ENCODE peak calls at places on chromosome 22, in seven cellular contexts. W, X, Z, B, H, C and D are unnamed samples.

GRCh38 chr22:41320416-41321240 is 19.3 kb downstream of the ZC3H7B start:
- DNase-seq in W (no peak), X (no peak), Z (no peak), B (no peak), H (no peak), C (no peak), D (no peak)

GRCh38 chr22:39534591-39535301 is 2.2 kb upstream of the RPS19BP1 start:
- DNase-seq in W (peak; percentile 86), X (peak; percentile 86), Z (peak; percentile 95), B (peak; percentile 64), H (peak; percentile 83), C (peak; percentile 75), D (peak; percentile 88)

GRCh38 chr22:39351689-39352214 is 2.0 kb downstream of the SYNGR1 start:
- DNase-seq in W (no peak), X (no peak), Z (peak; percentile 89), B (peak; percentile 79), H (no peak), C (no peak), D (no peak)

GRCh38 chr22:32684148-32684821 is 117.2 kb upstream of the TIMP3 start:
- DNase-seq in W (no peak), X (no peak), Z (no peak), B (no peak), H (no peak), C (peak; percentile 50), D (no peak)

GRCh38 chr22:20904008-20904979 is 12.9 kb upstream of the CRKL start:
- DNase-seq in W (no peak), X (peak; percentile 51), Z (no peak), B (peak; percentile 87), H (no peak), C (peak; percentile 95), D (no peak)

GRCh38 chr22:21571679-21572078 is 4.2 kb downstream of the UBE2L3 start:
- DNase-seq in W (no peak), X (no peak), Z (no peak), B (no peak), H (no peak), C (no peak), D (no peak)

GRCh38 chr22:23401111-23401909 is 178.8 kb downstream of the IGLL1 start:
- DNase-seq in W (peak; percentile 65), X (no peak), Z (no peak), B (peak; percentile 66), H (no peak), C (peak; percentile 14), D (no peak)

GRCh38 chr22:41713004-41713403 is 13.7 kb downstream of the MEI1 start:
- DNase-seq in W (no peak), X (no peak), Z (no peak), B (no peak), H (no peak), C (no peak), D (no peak)

GRCh38 chr22:40764743-40765441 is 54.3 kb downstream of the SLC25A17 start:
- DNase-seq in W (no peak), X (no peak), Z (no peak), B (no peak), H (no peak), C (no peak), D (no peak)

GRCh38 chr22:19565921-19566598 is 41.9 kb upstream of the CLDN5 start:
- DNase-seq in W (no peak), X (no peak), Z (no peak), B (no peak), H (no peak), C (no peak), D (no peak)

GRCh38 chr22:23823331-23823791 is 15.4 kb downstream of the DERL3 start:
- DNase-seq in W (no peak), X (no peak), Z (peak; percentile 31), B (no peak), H (no peak), C (peak; percentile 24), D (no peak)

GRCh38 chr22:23913306-23913660 is 19.1 kb downstream of the MIF start:
- DNase-seq in W (no peak), X (no peak), Z (no peak), B (no peak), H (no peak), C (no peak), D (no peak)

DNA sequence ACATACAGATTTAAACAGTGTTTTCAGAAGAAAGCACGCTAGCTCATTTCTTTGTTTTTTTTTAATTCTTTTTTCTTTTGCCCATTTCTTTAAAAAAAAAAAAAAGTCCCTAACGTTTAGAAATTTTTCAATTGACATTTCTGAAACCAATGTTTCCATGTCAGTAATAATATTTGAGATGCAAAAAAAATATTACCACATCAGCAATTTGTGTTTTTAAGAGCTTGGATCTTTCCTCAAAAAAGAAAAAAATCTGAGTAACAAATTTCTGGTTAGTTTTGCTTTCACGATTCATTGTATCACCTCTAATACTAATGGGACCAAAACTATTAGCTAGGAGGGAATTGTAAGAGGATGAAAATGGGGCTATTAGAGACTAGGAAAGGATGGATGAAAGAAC is 39.9 kb upstream of the ASPHD2 start:
- DNase-seq in W (no peak), X (no peak), Z (no peak), B (no peak), H (no peak), C (no peak), D (no peak)
- H3K4me3 ChIP-seq in W (no peak overlapping the region), X (no peak overlapping the region), Z (no peak overlapping the region), B (no peak overlapping the region), H (no peak overlapping the region), C (no peak overlapping the region), D (no peak overlapping the region)

GRCh38 chr22:27799334-27800249 is 2.0 kb downstream of the MN1 start:
- DNase-seq in W (peak; percentile 80), X (no peak), Z (no peak), B (no peak), H (no peak), C (peak; percentile 44), D (no peak)
- H3K4me3 ChIP-seq in W (peak overlapping the region; percentile 75), X (no peak overlapping the region), Z (peak overlapping the region; percentile 76), B (peak overlapping the region; percentile 64), H (peak overlapping the region; percentile 87), C (peak overlapping the region; percentile 85), D (no peak overlapping the region)

GRCh38 chr22:27576815-27577564 is 224.6 kb downstream of the MN1 start:
- DNase-seq in W (no peak), X (peak; percentile 9), Z (peak; percentile 16), B (peak; percentile 80), H (no peak), C (peak; percentile 96), D (no peak)

GRCh38 chr22:27575348-27575747 is 226.2 kb downstream of the MN1 start:
- DNase-seq in W (no peak), X (no peak), Z (peak; percentile 36), B (no peak), H (no peak), C (no peak), D (no peak)

GRCh38 chr22:27578937-27579617 is 222.5 kb downstream of the MN1 start:
- DNase-seq in W (no peak), X (no peak), Z (peak; percentile 43), B (no peak), H (no peak), C (peak; percentile 77), D (no peak)

GRCh38 chr22:27576413-27576812 is 225.1 kb downstream of the MN1 start:
- DNase-seq in W (no peak), X (no peak), Z (no peak), B (no peak), H (no peak), C (no peak), D (no peak)

DNA sequence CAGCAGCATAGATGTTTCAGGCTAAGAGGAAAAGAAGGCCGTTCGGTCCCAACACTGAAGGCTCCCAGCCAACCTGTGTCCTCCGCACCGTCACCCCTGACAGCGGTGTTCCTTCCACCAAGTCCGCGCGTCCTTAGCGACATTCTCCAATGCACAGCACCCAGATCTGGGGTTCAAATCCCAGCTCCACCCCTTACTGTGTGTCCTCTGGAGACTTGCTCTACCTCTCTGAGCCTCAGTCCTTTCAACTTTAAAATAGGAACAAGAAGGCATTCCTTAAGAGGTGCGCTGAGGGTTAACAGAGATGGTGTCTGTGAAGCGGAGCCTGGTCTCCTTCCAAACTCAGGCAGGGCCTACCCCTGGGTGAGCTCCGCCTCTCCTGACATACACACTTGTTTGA is 224.0 kb downstream of the MN1 start:
- DNase-seq in W (no peak), X (no peak), Z (peak; percentile 45), B (no peak), H (no peak), C (no peak), D (no peak)
- H3K4me3 ChIP-seq in W (no peak overlapping the region), X (no peak overlapping the region), Z (no peak overlapping the region), B (no peak overlapping the region), H (no peak overlapping the region), C (no peak overlapping the region), D (no peak overlapping the region)

DNA sequence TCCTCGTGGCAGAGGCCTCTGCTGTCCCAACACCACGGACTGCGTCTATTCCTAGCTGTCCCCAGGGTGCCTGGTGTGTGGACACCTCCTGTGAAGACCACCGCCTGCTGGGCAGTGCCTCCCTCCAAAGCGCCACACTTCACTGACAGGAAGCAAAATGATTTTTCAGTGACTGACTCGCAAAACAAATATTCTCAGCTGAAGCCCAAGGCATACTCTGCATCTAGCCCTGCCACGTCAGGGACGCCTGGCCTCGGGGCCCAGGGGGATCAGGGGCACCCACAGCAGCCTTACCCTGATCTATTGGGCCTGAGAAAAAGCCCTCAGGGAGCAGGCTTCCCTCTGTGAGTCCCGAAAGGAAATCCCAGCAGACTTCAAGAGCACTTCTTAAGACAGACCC is 2.2 kb downstream of the BRD1 start:
- DNase-seq in W (no peak), X (no peak), Z (no peak), B (peak; percentile 30), H (no peak), C (peak; percentile 21), D (no peak)
- H3K4me3 ChIP-seq in W (peak overlapping the region; percentile 91), X (no peak overlapping the region), Z (peak overlapping the region; percentile 68), B (peak overlapping the region; percentile 72), H (peak overlapping the region; percentile 86), C (peak overlapping the region; percentile 73), D (no peak overlapping the region)